ENCODE peak calls at places on chromosomes 11 and 22, in nine cellular contexts. V is fibroblast of lung; Z is mucosa of descending colon; U is stimulated activated CD8-positive, alpha-beta memory T cell treated with anti-CD3 and anti-CD28 coated beads, Interleukin-7, amount 100 ng/mL, for 1 hour; B is CD4-positive, alpha-beta T cell; O is AG09309; K is C1 segment of cervical spinal cord; C is lower leg skin; A is naive thymus-derived CD8-positive, alpha-beta T cell. R is an unnamed sample.

GRCh38 chr22:30423296-30423958 is 2.1 kb upstream of the MTFP1 start:
- DNase-seq in U (no peak), A (no peak), Z (peak; percentile 88), B (peak; percentile 29), K (no peak), O (no peak), C (peak; percentile 91), V (no peak), R (no peak)

GRCh38 chr11:105734422-105734821 is 124.5 kb downstream of the GRIA4 start:
- DNase-seq in V (no peak), K (no peak), B (no peak), Z (no peak), A (no peak), O (no peak), U (no peak), C (no peak), R (no peak)

GRCh38 chr11:17796154-17796553 is 61.6 kb downstream of the KCNC1 start:
- DNase-seq in B (no peak), Z (no peak), V (no peak), K (no peak), O (no peak), U (no peak), C (no peak), A (no peak), R (no peak)

GRCh38 chr11:48018561-48019229 is 38.3 kb downstream of the PTPRJ start:
- DNase-seq in Z (no peak), K (no peak), A (no peak), U (no peak), V (no peak), O (no peak), C (no peak), B (no peak), R (no peak)

GRCh38 chr11:113014262-113014661 is 53.0 kb downstream of the NCAM1 start:
- DNase-seq in O (no peak), C (no peak), K (no peak), A (no peak), U (no peak), B (no peak), V (peak; percentile 28), Z (no peak), R (no peak)

GRCh38 chr11:110076388-110076965 is 16.7 kb upstream of the ZC3H12C start:
- DNase-seq in K (no peak), Z (peak; percentile 53), O (no peak), V (no peak), C (no peak), U (no peak), B (no peak), A (no peak), R (no peak)

GRCh38 chr22:39179401-39179827 is 26.9 kb upstream of the CBX7 start:
- DNase-seq in B (no peak), K (no peak), A (no peak), V (no peak), U (no peak), Z (no peak), O (no peak), C (peak; percentile 60), R (no peak)

GRCh38 chr11:17744151-17744940 is 9.8 kb downstream of the KCNC1 start:
- DNase-seq in B (no peak), Z (no peak), V (peak; percentile 12), C (no peak), A (no peak), K (no peak), O (no peak), U (no peak), R (no peak)

GRCh38 chr11:50044647-50045046 is 12.0 kb downstream of the OR4C45 start:
- DNase-seq in B (no peak), A (no peak), Z (no peak), O (no peak), K (no peak), C (no peak), U (no peak), V (no peak), R (no peak)

GRCh38 chr11:65211293-65212105 is 29.8 kb downstream of the CAPN1 start:
- DNase-seq in K (no peak), U (no peak), B (no peak), Z (no peak), V (no peak), A (no peak), C (peak; percentile 82), O (no peak), R (no peak)

R was measured in B cell.